ENCODE peak calls at places on chromosomes 11 and 22, in nine cellular contexts. T is lower lobe of right lung, Z is WERI-Rb-1, H is bronchial epithelial cell, X is fibroblast of pulmonary artery, R is brain microvascular endothelial cell, S is transverse colon, O is heart right ventricle, L is A549. K is an unnamed sample.

GRCh38 chr11:119377961-119378667 is 3.4 kb downstream of the USP2 start:
- DNase-seq in T (no peak), Z (peak), H (no peak), X (no peak), R (no peak), S (no peak), O (no peak), L (no peak), K (no peak)

GRCh38 chr11:123194308-123195181 is 503 bp downstream of the CLMP start:
- DNase-seq in T (no peak), Z (peak), H (peak), X (peak), R (no peak), S (no peak), O (no peak), L (peak), K (no peak)

GRCh38 chr11:2944953-2945756 is 15.9 kb upstream of the PHLDA2 start:
- DNase-seq in T (peak), Z (peak), H (peak), X (peak), R (peak), S (peak), O (peak), L (no peak), K (peak)

GRCh38 chr22:42863349-42863911 is 6.4 kb upstream of the ARFGAP3 start:
- DNase-seq in T (no peak), Z (no peak), H (peak), X (peak), R (peak), S (no peak), O (no peak), L (no peak), K (no peak)

GRCh38 chr22:35839811-35840739 is 122.4 kb downstream of the APOL5 start:
- DNase-seq in T (peak), Z (peak), H (peak), X (peak), R (peak), S (peak), O (peak), L (peak), K (peak)

GRCh38 chr22:30806391-30806861 is 111.8 kb downstream of the OSBP2 start:
- DNase-seq in T (no peak), Z (no peak), H (peak), X (peak), R (peak), S (no peak), O (no peak), L (no peak), K (no peak)

GRCh38 chr11:85464283-85464682 is 162.9 kb downstream of the DLG2 start:
- DNase-seq in T (no peak), Z (no peak), H (no peak), X (no peak), R (no peak), S (no peak), O (no peak), L (no peak), K (no peak)

GRCh38 chr22:36198936-36199616 is 2.5 kb downstream of the APOL4 start:
- DNase-seq in T (no peak), Z (no peak), H (no peak), X (no peak), R (no peak), S (no peak), O (no peak), L (no peak), K (no peak)

GRCh38 chr11:34916810-34917780 is 677 bp downstream of the PDHX start:
- DNase-seq in T (no peak), Z (no peak), H (peak), X (peak), R (peak), S (no peak), O (no peak), L (peak), K (no peak)

GRCh38 chr11:110376711-110377324 is 52.9 kb upstream of the FDX1 start:
- DNase-seq in T (peak), Z (peak), H (peak), X (peak), R (peak), S (peak), O (peak), L (peak), K (peak)

GRCh38 chr11:64451856-64452255 is 92.9 kb downstream of the RPS6KA4 start:
- DNase-seq in T (no peak), Z (no peak), H (no peak), X (no peak), R (no peak), S (no peak), O (no peak), L (no peak), K (no peak)

GRCh38 chr11:115226556-115226955 is 277.7 kb downstream of the CADM1 start:
- DNase-seq in T (peak), Z (no peak), H (peak), X (peak), R (peak), S (no peak), O (no peak), L (peak), K (no peak)

GRCh38 chr11:64246874-64247728 is at the start of gene PPP1R14B:
- DNase-seq in T (peak), Z (peak), H (peak), X (peak), R (peak), S (peak), O (peak), L (peak), K (peak)

GRCh38 chr11:66133216-66133775 is 63.2 kb downstream of the PACS1 start:
- DNase-seq in T (no peak), Z (peak), H (no peak), X (no peak), R (no peak), S (no peak), O (no peak), L (no peak), K (no peak)

GRCh38 chr22:48840112-48840949 is 987.3 kb downstream of the BRD1 start:
- DNase-seq in T (no peak), Z (no peak), H (no peak), X (no peak), R (no peak), S (no peak), O (no peak), L (no peak), K (no peak)

GRCh38 chr22:23688571-23688970 is 2.2 kb upstream of the RGL4 start:
- DNase-seq in T (no peak), Z (no peak), H (no peak), X (no peak), R (no peak), S (no peak), O (no peak), L (no peak), K (no peak)

GRCh38 chr11:101439488-101439887 is 144.3 kb downstream of the TRPC6 start:
- DNase-seq in T (no peak), Z (no peak), H (no peak), X (no peak), R (no peak), S (no peak), O (no peak), L (no peak), K (no peak)

GRCh38 chr11:66112041-66112491 is 42.0 kb downstream of the PACS1 start:
- DNase-seq in T (no peak), Z (peak), H (no peak), X (no peak), R (no peak), S (no peak), O (no peak), L (no peak), K (no peak)

GRCh38 chr22:21727768-21728167 is 7.8 kb downstream of the YPEL1 start:
- DNase-seq in T (no peak), Z (no peak), H (no peak), X (no peak), R (no peak), S (no peak), O (no peak), L (no peak), K (no peak)

GRCh38 chr22:40037320-40037719 is 42.6 kb downstream of the FAM83F start:
- DNase-seq in T (no peak), Z (no peak), H (no peak), X (no peak), R (no peak), S (no peak), O (no peak), L (no peak), K (no peak)

GRCh38 chr22:23784215-23784732 is 2.5 kb upstream of the SMARCB1 start:
- DNase-seq in T (no peak), Z (no peak), H (no peak), X (no peak), R (peak), S (peak), O (no peak), L (no peak), K (no peak)

GRCh38 chr11:93017821-93018690 is 48.6 kb downstream of the MTNR1B start:
- DNase-seq in T (no peak), Z (no peak), H (no peak), X (peak), R (no peak), S (no peak), O (no peak), L (no peak), K (no peak)

GRCh38 chr22:38719196-38719595 is 13.5 kb downstream of the GTPBP1 start:
- DNase-seq in T (no peak), Z (no peak), H (no peak), X (no peak), R (no peak), S (peak), O (no peak), L (no peak), K (no peak)

GRCh38 chr11:69711824-69712801 is 8.3 kb upstream of the FGF19 start:
- DNase-seq in T (no peak), Z (no peak), H (no peak), X (no peak), R (no peak), S (no peak), O (no peak), L (no peak), K (no peak)

GRCh38 chr11:65362320-65362931 is 7.9 kb downstream of the TIGD3 start:
- DNase-seq in T (no peak), Z (no peak), H (no peak), X (no peak), R (no peak), S (peak), O (no peak), L (no peak), K (no peak)

GRCh38 chr11:112631333-112631732 is 329.9 kb upstream of the NCAM1 start:
- DNase-seq in T (no peak), Z (no peak), H (no peak), X (no peak), R (no peak), S (no peak), O (no peak), L (no peak), K (no peak)

GRCh38 chr11:101096036-101096704 is 33.4 kb downstream of the PGR start:
- DNase-seq in T (no peak), Z (no peak), H (peak), X (peak), R (peak), S (no peak), O (peak), L (no peak), K (peak)

GRCh38 chr11:86150826-86151187 is 81.9 kb upstream of the PICALM start:
- DNase-seq in T (no peak), Z (no peak), H (no peak), X (no peak), R (no peak), S (no peak), O (no peak), L (no peak), K (no peak)

GRCh38 chr22:20472629-20473442 is 22.8 kb downstream of the KLHL22 start:
- DNase-seq in T (no peak), Z (no peak), H (no peak), X (no peak), R (no peak), S (no peak), O (no peak), L (no peak), K (no peak)

GRCh38 chr11:130219148-130219547 is 59.6 kb downstream of the ST14 start:
- DNase-seq in T (no peak), Z (no peak), H (no peak), X (no peak), R (no peak), S (no peak), O (no peak), L (no peak), K (no peak)

GRCh38 chr22:29717789-29718188 is 2.0 kb upstream of the CABP7 start:
- DNase-seq in T (no peak), Z (no peak), H (peak), X (no peak), R (no peak), S (no peak), O (no peak), L (no peak), K (no peak)

GRCh38 chr22:49367016-49367697 is 460.5 kb downstream of the BRD1 start:
- DNase-seq in T (no peak), Z (no peak), H (no peak), X (no peak), R (peak), S (no peak), O (no peak), L (no peak), K (no peak)

GRCh38 chr22:30435674-30436126 is 10.1 kb downstream of the MTFP1 start:
- DNase-seq in T (peak), Z (peak), H (no peak), X (no peak), R (no peak), S (peak), O (peak), L (no peak), K (no peak)

GRCh38 chr22:36360011-36360410 is 27.8 kb downstream of the MYH9 start:
- DNase-seq in T (no peak), Z (no peak), H (no peak), X (no peak), R (no peak), S (no peak), O (no peak), L (no peak), K (no peak)

GRCh38 chr22:48822278-48823233 is 1005.1 kb downstream of the BRD1 start:
- DNase-seq in T (no peak), Z (no peak), H (no peak), X (no peak), R (no peak), S (no peak), O (no peak), L (no peak), K (no peak)

GRCh38 chr11:126585388-126586302 is 230.2 kb downstream of the ST3GAL4 start:
- DNase-seq in T (no peak), Z (peak), H (peak), X (peak), R (peak), S (peak), O (peak), L (peak), K (peak)

GRCh38 chr11:65539401-65540289 is 14.8 kb downstream of the SCYL1 start:
- DNase-seq in T (no peak), Z (no peak), H (peak), X (no peak), R (no peak), S (peak), O (no peak), L (no peak), K (no peak)

GRCh38 chr11:64869571-64870175 is 8.7 kb downstream of the EHD1 start:
- DNase-seq in T (no peak), Z (no peak), H (no peak), X (no peak), R (no peak), S (no peak), O (no peak), L (no peak), K (no peak)

GRCh38 chr22:50025993-50026392 is 13.4 kb upstream of the IL17REL start:
- DNase-seq in T (no peak), Z (no peak), H (no peak), X (no peak), R (no peak), S (no peak), O (no peak), L (no peak), K (no peak)

DNA sequence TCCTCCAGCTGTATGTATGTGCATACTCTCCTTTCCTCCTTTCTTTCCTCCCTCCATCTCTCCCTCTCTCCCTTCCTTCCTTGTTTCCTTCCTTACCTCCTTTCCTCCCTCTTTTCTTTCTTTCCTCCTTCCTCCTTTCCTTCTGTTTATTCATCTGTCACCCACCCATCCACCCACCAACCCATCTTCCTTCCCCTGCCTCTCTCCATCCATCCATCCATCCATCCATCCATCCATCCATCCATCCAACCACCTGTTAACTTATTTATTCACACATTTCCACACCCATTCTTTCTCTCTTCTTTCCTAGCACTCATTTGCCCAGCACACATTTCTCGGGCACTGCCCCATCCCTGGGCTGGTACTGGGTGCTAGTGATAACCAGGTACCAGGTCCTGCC is 443.9 kb downstream of the MIAT start:
- DNase-seq in T (no peak), Z (no peak), H (no peak), X (no peak), R (no peak), S (no peak), O (no peak), L (no peak), K (no peak)
- H3K4me3 ChIP-seq in T (no peak), Z (no peak), H (no peak), X (no peak), R (peak), S (no peak), O (no peak), L (no peak), K (peak)

DNA sequence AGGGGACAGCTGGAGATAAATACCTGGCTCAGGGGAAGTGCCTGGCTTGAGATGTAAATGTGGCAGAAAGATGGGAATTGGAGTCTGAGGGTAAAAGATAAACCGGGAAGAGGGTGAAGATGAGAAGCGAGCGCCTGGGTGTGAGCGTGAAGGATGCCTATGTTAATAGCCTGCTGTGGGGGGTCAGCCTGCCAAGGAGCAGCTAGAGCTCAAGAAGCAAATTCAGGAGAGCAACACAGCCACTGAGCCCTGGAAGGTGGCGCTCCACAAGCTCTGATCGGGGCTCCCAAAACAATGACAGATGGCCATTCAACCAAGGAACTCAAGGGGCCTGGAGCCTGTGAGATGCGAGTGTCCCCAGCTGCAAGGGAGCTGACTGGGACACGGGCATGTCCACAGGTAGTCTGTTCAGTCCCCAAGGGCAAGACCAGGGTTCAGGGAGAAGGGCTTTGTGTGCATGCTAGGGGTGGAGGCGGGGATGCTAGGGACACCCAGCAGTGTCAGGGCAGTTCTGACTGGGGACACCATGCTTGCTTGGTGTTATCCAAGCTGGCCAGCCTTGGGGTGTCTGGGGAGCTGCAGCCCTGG is 2.8 kb downstream of the GSC2 start:
- DNase-seq in T (no peak), Z (peak), H (no peak), X (no peak), R (no peak), S (no peak), O (no peak), L (no peak), K (no peak)
- H3K4me3 ChIP-seq in T (no peak), Z (no peak), H (no peak), X (no peak), R (no peak), S (no peak), O (no peak), L (no peak), K (no peak)

DNA sequence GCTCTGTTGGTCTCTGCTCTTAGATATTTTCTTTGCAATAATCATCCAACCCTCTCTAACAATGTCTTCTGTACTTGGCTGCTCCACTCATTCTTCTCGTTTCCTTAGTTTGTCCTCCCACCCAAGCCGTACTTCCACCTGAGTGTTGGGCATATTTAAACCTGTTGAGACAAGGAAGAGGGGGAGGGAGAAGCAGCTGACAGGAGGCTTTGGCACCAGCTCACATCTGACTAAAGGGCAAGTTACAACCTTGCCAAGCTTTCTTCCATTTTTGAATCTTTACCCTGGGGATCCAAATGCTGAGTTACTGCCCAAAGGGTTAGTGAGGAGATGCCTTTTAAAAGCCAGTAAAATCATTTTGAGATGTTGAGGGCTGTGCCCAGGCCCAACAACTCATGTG is 114.2 kb upstream of the SESN3 start:
- DNase-seq in T (no peak), Z (no peak), H (peak), X (no peak), R (no peak), S (no peak), O (no peak), L (no peak), K (no peak)
- H3K4me3 ChIP-seq in T (no peak), Z (no peak), H (no peak), X (no peak), R (no peak), S (no peak), O (no peak), L (no peak), K (no peak)

GRCh38 chr11:103673773-103674172 is 362.7 kb upstream of the DDI1 start:
- DNase-seq in T (no peak), Z (no peak), H (peak), X (peak), R (no peak), S (no peak), O (no peak), L (no peak), K (no peak)

GRCh38 chr11:103671143-103671651 is 365.2 kb upstream of the DDI1 start:
- DNase-seq in T (no peak), Z (no peak), H (no peak), X (no peak), R (no peak), S (no peak), O (no peak), L (no peak), K (no peak)

GRCh38 chr11:103681855-103682254 is 354.6 kb upstream of the DDI1 start:
- DNase-seq in T (no peak), Z (peak), H (no peak), X (no peak), R (no peak), S (no peak), O (no peak), L (no peak), K (no peak)

GRCh38 chr11:103680861-103681260 is 355.6 kb upstream of the DDI1 start:
- DNase-seq in T (no peak), Z (no peak), H (no peak), X (no peak), R (no peak), S (no peak), O (no peak), L (no peak), K (no peak)

DNA sequence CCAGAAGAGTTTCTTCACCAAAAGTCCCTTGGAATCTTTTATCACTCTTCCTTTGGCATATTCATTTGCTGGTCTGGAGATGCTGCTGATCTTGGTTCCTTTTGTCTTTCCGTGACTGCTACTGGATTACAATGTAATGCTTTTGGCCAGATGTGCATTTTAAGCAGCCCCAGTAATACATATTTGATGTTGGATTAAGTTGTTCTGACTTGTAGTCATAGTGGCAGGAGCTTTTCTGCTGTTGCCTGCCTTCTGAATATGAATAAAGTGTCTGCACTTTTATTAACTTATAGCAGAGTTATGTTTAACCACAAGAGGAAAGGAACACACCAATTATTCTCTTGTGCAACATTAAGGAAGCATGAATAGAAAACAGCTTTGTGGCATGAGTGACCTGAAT is 360.0 kb upstream of the DDI1 start:
- DNase-seq in T (no peak), Z (no peak), H (no peak), X (no peak), R (no peak), S (no peak), O (no peak), L (no peak), K (no peak)
- H3K4me3 ChIP-seq in T (no peak), Z (no peak), H (no peak), X (no peak), R (no peak), S (no peak), O (no peak), L (no peak), K (no peak)

GRCh38 chr11:313304-313786 is 495 bp upstream of the IFITM1 start:
- DNase-seq in T (no peak), Z (no peak), H (no peak), X (no peak), R (no peak), S (no peak), O (no peak), L (no peak), K (no peak)

GRCh38 chr11:312092-312816 is 1.6 kb upstream of the IFITM1 start:
- DNase-seq in T (no peak), Z (no peak), H (no peak), X (peak), R (no peak), S (no peak), O (no peak), L (no peak), K (no peak)

GRCh38 chr11:315516-315994 is 1.7 kb downstream of the IFITM1 start:
- DNase-seq in T (no peak), Z (no peak), H (no peak), X (no peak), R (no peak), S (no peak), O (no peak), L (no peak), K (no peak)

GRCh38 chr11:315051-315481 is 1.2 kb downstream of the IFITM1 start:
- DNase-seq in T (no peak), Z (no peak), H (no peak), X (no peak), R (no peak), S (no peak), O (no peak), L (no peak), K (no peak)

GRCh38 chr11:313787-314547 is at the start of gene IFITM1:
- DNase-seq in T (peak), Z (no peak), H (peak), X (peak), R (no peak), S (peak), O (peak), L (no peak), K (no peak)
- H3K4me3 ChIP-seq in T (peak), Z (no peak), H (peak), X (peak), R (peak), S (peak), O (peak), L (no peak), K (no peak)